ENCODE peak calls at places on chromosomes 7 and 10, in six cellular contexts. One of them, this sample, is unnamed.

GRCh38 chr10:68594405-68594804 is 34.3 kb downstream of the TET1 start:
- DNase-seq in AG04449: no peak
- DNase-seq in foreskin fibroblast: peak
- DNase-seq in thoracic aorta: no peak
- DNase-seq in endothelial cell of umbilical vein: no peak
- DNase-seq in small intestine: no peak
- DNase-seq in this sample: no peak

GRCh38 chr7:23246540-23246939 is at the start of gene GPNMB:
- DNase-seq in foreskin fibroblast: peak
- DNase-seq in thoracic aorta: no peak
- DNase-seq in small intestine: no peak
- DNase-seq in AG04449: peak
- DNase-seq in endothelial cell of umbilical vein: no peak
- DNase-seq in this sample: no peak

GRCh38 chr10:44618910-44619309 is 234.0 kb upstream of the CXCL12 start:
- DNase-seq in thoracic aorta: no peak
- DNase-seq in AG04449: no peak
- DNase-seq in endothelial cell of umbilical vein: no peak
- DNase-seq in foreskin fibroblast: no peak
- DNase-seq in small intestine: no peak
- DNase-seq in this sample: no peak

GRCh38 chr10:96935810-96936209 is 103.7 kb downstream of the LCOR start:
- DNase-seq in small intestine: no peak
- DNase-seq in endothelial cell of umbilical vein: no peak
- DNase-seq in AG04449: no peak
- DNase-seq in foreskin fibroblast: no peak
- DNase-seq in thoracic aorta: no peak
- DNase-seq in this sample: no peak

GRCh38 chr10:100148353-100149211 is 37.2 kb downstream of the ERLIN1 start:
- DNase-seq in foreskin fibroblast: peak
- DNase-seq in AG04449: no peak
- DNase-seq in small intestine: no peak
- DNase-seq in endothelial cell of umbilical vein: no peak
- DNase-seq in thoracic aorta: no peak
- DNase-seq in this sample: no peak

GRCh38 chr7:138784692-138785091 is 13.1 kb upstream of the TMEM213 start:
- DNase-seq in small intestine: no peak
- DNase-seq in foreskin fibroblast: no peak
- DNase-seq in thoracic aorta: no peak
- DNase-seq in AG04449: no peak
- DNase-seq in endothelial cell of umbilical vein: peak
- DNase-seq in this sample: no peak

GRCh38 chr7:105512926-105513526 is 9.0 kb downstream of the PUS7 start:
- DNase-seq in thoracic aorta: no peak
- DNase-seq in foreskin fibroblast: no peak
- DNase-seq in small intestine: no peak
- DNase-seq in endothelial cell of umbilical vein: no peak
- DNase-seq in AG04449: no peak
- DNase-seq in this sample: no peak

GRCh38 chr7:1693991-1694524 is 24.0 kb downstream of the ELFN1 start:
- DNase-seq in thoracic aorta: no peak
- DNase-seq in endothelial cell of umbilical vein: no peak
- DNase-seq in AG04449: no peak
- DNase-seq in foreskin fibroblast: peak
- DNase-seq in small intestine: no peak
- DNase-seq in this sample: peak

GRCh38 chr7:114606100-114606499 is 191.5 kb downstream of the FOXP2 start:
- DNase-seq in AG04449: no peak
- DNase-seq in foreskin fibroblast: no peak
- DNase-seq in small intestine: no peak
- DNase-seq in thoracic aorta: no peak
- DNase-seq in endothelial cell of umbilical vein: no peak
- DNase-seq in this sample: no peak
- H3K4me3 ChIP-seq in AG04449: no peak
- H3K4me3 ChIP-seq in foreskin fibroblast: no peak
- H3K4me3 ChIP-seq in small intestine: no peak
- H3K4me3 ChIP-seq in thoracic aorta: no peak
- H3K4me3 ChIP-seq in endothelial cell of umbilical vein: no peak
- H3K4me3 ChIP-seq in this sample: no peak

GRCh38 chr7:87538052-87538451 is 62.6 kb upstream of the ABCB4 start:
- DNase-seq in small intestine: no peak
- DNase-seq in endothelial cell of umbilical vein: no peak
- DNase-seq in thoracic aorta: no peak
- DNase-seq in AG04449: no peak
- DNase-seq in foreskin fibroblast: no peak
- DNase-seq in this sample: no peak
- H3K4me3 ChIP-seq in small intestine: no peak
- H3K4me3 ChIP-seq in endothelial cell of umbilical vein: no peak
- H3K4me3 ChIP-seq in thoracic aorta: no peak
- H3K4me3 ChIP-seq in AG04449: no peak
- H3K4me3 ChIP-seq in foreskin fibroblast: no peak
- H3K4me3 ChIP-seq in this sample: no peak

GRCh38 chr7:135205850-135206249 is 5.5 kb downstream of the WDR91 start:
- DNase-seq in AG04449: no peak
- DNase-seq in thoracic aorta: no peak
- DNase-seq in small intestine: no peak
- DNase-seq in foreskin fibroblast: peak
- DNase-seq in endothelial cell of umbilical vein: no peak
- DNase-seq in this sample: no peak

GRCh38 chr7:135204876-135205275 is 6.5 kb downstream of the WDR91 start:
- DNase-seq in foreskin fibroblast: no peak
- DNase-seq in thoracic aorta: no peak
- DNase-seq in AG04449: no peak
- DNase-seq in small intestine: no peak
- DNase-seq in endothelial cell of umbilical vein: no peak
- DNase-seq in this sample: no peak

GRCh38 chr7:135206887-135207738 is 4.2 kb downstream of the WDR91 start:
- DNase-seq in AG04449: no peak
- DNase-seq in thoracic aorta: no peak
- DNase-seq in small intestine: no peak
- DNase-seq in foreskin fibroblast: peak
- DNase-seq in endothelial cell of umbilical vein: no peak
- DNase-seq in this sample: no peak

GRCh38 chr7:135201350-135201749 is 10.0 kb downstream of the WDR91 start:
- DNase-seq in AG04449: no peak
- DNase-seq in thoracic aorta: no peak
- DNase-seq in endothelial cell of umbilical vein: no peak
- DNase-seq in small intestine: no peak
- DNase-seq in foreskin fibroblast: no peak
- DNase-seq in this sample: no peak

GRCh38 chr7:135204271-135204872 is 7.0 kb downstream of the WDR91 start:
- DNase-seq in small intestine: no peak
- DNase-seq in thoracic aorta: no peak
- DNase-seq in foreskin fibroblast: peak
- DNase-seq in endothelial cell of umbilical vein: peak
- DNase-seq in AG04449: no peak
- DNase-seq in this sample: no peak
- H3K4me3 ChIP-seq in small intestine: no peak
- H3K4me3 ChIP-seq in thoracic aorta: no peak
- H3K4me3 ChIP-seq in foreskin fibroblast: no peak
- H3K4me3 ChIP-seq in endothelial cell of umbilical vein: no peak
- H3K4me3 ChIP-seq in AG04449: no peak
- H3K4me3 ChIP-seq in this sample: no peak

GRCh38 chr10:79349072-79349491 is 1.8 kb downstream of the PPIF start:
- DNase-seq in small intestine: no peak
- DNase-seq in foreskin fibroblast: no peak
- DNase-seq in AG04449: no peak
- DNase-seq in thoracic aorta: no peak
- DNase-seq in endothelial cell of umbilical vein: no peak
- DNase-seq in this sample: no peak
- H3K4me3 ChIP-seq in small intestine: peak
- H3K4me3 ChIP-seq in foreskin fibroblast: peak
- H3K4me3 ChIP-seq in AG04449: peak
- H3K4me3 ChIP-seq in thoracic aorta: no peak
- H3K4me3 ChIP-seq in endothelial cell of umbilical vein: no peak
- H3K4me3 ChIP-seq in this sample: peak

This sample was measured in Jurkat, Clone E6-1.